ENCODE peak calls at places on chromosomes 3 and 15, in six cellular contexts. A, I, S, R, N and D are unnamed samples.

GRCh38 chr3:52998781-52999509 is 46.9 kb downstream of the SFMBT1 start:
- DNase-seq in R (no peak), S (no peak), A (peak; percentile 10), N (no peak), I (no peak), D (peak; percentile 61)

GRCh38 chr3:122668930-122669730 is 11.5 kb upstream of the PARP14 start:
- DNase-seq in R (no peak), N (no peak), I (no peak), A (peak; percentile 94), S (no peak), D (peak; percentile 24)

GRCh38 chr3:97954193-97954827 is 17.9 kb downstream of the RIOX2 start:
- DNase-seq in R (no peak), A (no peak), I (no peak), S (no peak), N (no peak), D (no peak)

GRCh38 chr15:35698331-35698730 is 152.4 kb upstream of the DPH6 start:
- DNase-seq in R (no peak), S (no peak), A (no peak), I (no peak), N (no peak), D (no peak)

GRCh38 chr3:127722104-127722784 is 49.5 kb downstream of the ABTB1 start:
- DNase-seq in I (no peak), R (no peak), A (no peak), S (no peak), N (no peak), D (no peak)

GRCh38 chr3:137172703-137173102 is 214.9 kb downstream of the IL20RB start:
- DNase-seq in S (no peak), N (no peak), R (no peak), I (no peak), A (no peak), D (no peak)

GRCh38 chr15:93071469-93071891 is 17.5 kb downstream of the RGMA start:
- DNase-seq in R (no peak), S (no peak), N (no peak), I (no peak), A (no peak), D (no peak)

GRCh38 chr3:177676947-177677587 is 479.8 kb upstream of the TBL1XR1 start:
- DNase-seq in A (peak; percentile 39), S (no peak), N (no peak), I (no peak), R (no peak), D (peak; percentile 48)

GRCh38 chr15:68440136-68440535 is 8.2 kb upstream of the ITGA11 start:
- DNase-seq in R (no peak), A (no peak), I (peak; percentile 13), S (no peak), N (no peak), D (no peak)

GRCh38 chr3:47542614-47543173 is 29.2 kb upstream of the ELP6 start:
- DNase-seq in A (no peak), R (peak; percentile 68), S (no peak), I (no peak), N (no peak), D (no peak)

GRCh38 chr3:48984648-48985047 is 5.4 kb upstream of the P4HTM start:
- DNase-seq in N (no peak), A (no peak), I (no peak), S (no peak), R (no peak), D (no peak)

GRCh38 chr15:90394702-90395442 is 6.8 kb downstream of the IQGAP1 start:
- DNase-seq in N (no peak), I (no peak), S (no peak), A (no peak), R (no peak), D (no peak)
- H3K27ac ChIP-seq in N (peak overlapping the region; percentile 4), I (no peak overlapping the region), S (no peak overlapping the region), A (no peak overlapping the region), R (peak overlapping the region; percentile 78), D (peak overlapping the region; percentile 46)

GRCh38 chr3:116302087-116302747 is 143.1 kb downstream of the LSAMP start:
- DNase-seq in I (no peak), A (no peak), S (no peak), N (no peak), R (no peak), D (no peak)

GRCh38 chr3:116306720-116307119 is 138.6 kb downstream of the LSAMP start:
- DNase-seq in R (no peak), A (no peak), S (no peak), N (no peak), I (no peak), D (no peak)
- H3K27ac ChIP-seq in R (no peak overlapping the region), A (no peak overlapping the region), S (no peak overlapping the region), N (no peak overlapping the region), I (no peak overlapping the region), D (no peak overlapping the region)

GRCh38 chr15:59105839-59106238 is 893 bp downstream of the CCNB2 start:
- DNase-seq in I (no peak), R (no peak), N (no peak), A (peak; percentile 18), S (no peak), D (no peak)

GRCh38 chr15:59099162-59099685 is 5.7 kb upstream of the CCNB2 start:
- DNase-seq in A (no peak), R (no peak), N (no peak), I (no peak), S (no peak), D (no peak)

GRCh38 chr15:59104602-59104911 is 389 bp upstream of the CCNB2 start:
- DNase-seq in S (no peak), N (peak; percentile 48), R (no peak), I (no peak), A (no peak), D (no peak)

DNA sequence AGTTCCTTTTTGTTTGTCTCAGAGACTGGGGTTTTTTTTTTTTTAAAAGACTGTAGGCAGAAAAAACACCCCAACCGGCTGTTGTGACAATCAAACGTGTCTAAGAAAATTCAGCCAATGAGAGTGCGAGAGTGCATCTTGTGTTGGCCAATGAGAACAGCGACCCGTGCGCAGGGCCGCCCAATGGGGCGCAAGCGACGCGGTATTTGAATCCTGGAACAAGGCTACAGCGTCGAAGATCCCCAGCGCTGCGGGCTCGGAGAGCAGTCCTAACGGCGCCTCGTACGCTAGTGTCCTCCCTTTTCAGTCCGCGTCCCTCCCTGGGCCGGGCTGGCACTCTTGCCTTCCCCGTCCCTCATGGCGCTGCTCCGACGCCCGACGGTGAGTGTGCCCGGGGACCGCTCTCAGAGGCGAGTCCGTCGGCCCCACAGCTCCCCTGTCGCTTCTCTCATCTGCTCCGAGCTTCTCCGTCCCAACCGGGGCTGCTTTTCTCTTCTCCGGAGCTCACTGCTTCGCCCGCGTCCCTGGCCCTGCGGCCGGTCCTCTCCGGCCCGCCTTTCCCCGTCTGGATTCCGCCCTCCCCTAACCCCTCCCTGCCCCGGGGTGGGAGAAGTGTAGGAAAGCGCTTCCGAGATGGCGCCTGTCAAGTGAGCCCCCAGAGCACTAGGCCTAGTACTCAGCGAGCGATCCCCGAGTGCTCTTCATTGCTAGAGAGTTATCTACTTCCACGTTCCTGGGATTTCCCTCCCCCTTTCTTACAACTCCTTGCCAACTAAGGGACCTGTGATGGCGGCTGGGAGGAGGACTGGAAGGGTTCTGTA is at the start of gene CCNB2:
- DNase-seq in S (peak; percentile 78), R (peak; percentile 78), N (peak; percentile 88), A (peak; percentile 95), I (peak; percentile 90), D (peak; percentile 90)
- H3K27ac ChIP-seq in S (peak within 1 kb of the TSS; percentile 77), R (peak within 1 kb of the TSS; percentile 46), N (no peak within 1 kb of the TSS), A (peak within 1 kb of the TSS; percentile 32), I (no peak within 1 kb of the TSS), D (peak within 1 kb of the TSS; percentile 7)

GRCh38 chr15:90552162-90552928 is 22.6 kb downstream of the CRTC3 start:
- DNase-seq in N (no peak), R (no peak), S (no peak), I (no peak), A (no peak), D (no peak)
- H3K27ac ChIP-seq in N (peak overlapping the region; percentile 64), R (peak overlapping the region; percentile 65), S (no peak overlapping the region), I (peak overlapping the region; percentile 73), A (no peak overlapping the region), D (peak overlapping the region; percentile 24)